ENCODE peak calls at places on chromosomes 6 and 20, in nine cellular contexts. One of them, this sample, is unnamed.

GRCh38 chr6:32836873-32837272 is 1.7 kb downstream of the TAP2 start:
- DNase-seq in GM10248: no peak
- DNase-seq in Peyer's patch: no peak
- DNase-seq in suprapubic skin: no peak
- DNase-seq in Calu3: no peak
- DNase-seq in WTC11: no peak
- DNase-seq in psoas muscle: no peak
- DNase-seq in left ventricle myocardium inferior: no peak
- DNase-seq in dorsolateral prefrontal cortex: no peak
- DNase-seq in this sample: no peak

GRCh38 chr6:154508573-154509375 is 1.7 kb downstream of the CNKSR3 start:
- DNase-seq in GM10248: no peak
- DNase-seq in Peyer's patch: no peak
- DNase-seq in suprapubic skin: no peak
- DNase-seq in Calu3: peak; percentile 18
- DNase-seq in WTC11: no peak
- DNase-seq in psoas muscle: no peak
- DNase-seq in left ventricle myocardium inferior: no peak
- DNase-seq in dorsolateral prefrontal cortex: no peak
- DNase-seq in this sample: no peak

GRCh38 chr6:147023581-147023980 is 180.6 kb upstream of the STXBP5 start:
- DNase-seq in GM10248: no peak
- DNase-seq in Peyer's patch: no peak
- DNase-seq in suprapubic skin: no peak
- DNase-seq in Calu3: no peak
- DNase-seq in WTC11: no peak
- DNase-seq in psoas muscle: no peak
- DNase-seq in left ventricle myocardium inferior: no peak
- DNase-seq in dorsolateral prefrontal cortex: no peak
- DNase-seq in this sample: no peak

GRCh38 chr6:124854338-124854922 is 107.8 kb upstream of the RNF217 start:
- DNase-seq in GM10248: no peak
- DNase-seq in Peyer's patch: no peak
- DNase-seq in suprapubic skin: no peak
- DNase-seq in Calu3: no peak
- DNase-seq in WTC11: no peak
- DNase-seq in psoas muscle: no peak
- DNase-seq in left ventricle myocardium inferior: no peak
- DNase-seq in dorsolateral prefrontal cortex: no peak
- DNase-seq in this sample: no peak

GRCh38 chr6:137989696-137990095 is 117.5 kb downstream of the PERP start:
- DNase-seq in GM10248: no peak
- DNase-seq in Peyer's patch: no peak
- DNase-seq in suprapubic skin: no peak
- DNase-seq in Calu3: no peak
- DNase-seq in WTC11: no peak
- DNase-seq in psoas muscle: no peak
- DNase-seq in left ventricle myocardium inferior: no peak
- DNase-seq in dorsolateral prefrontal cortex: no peak
- DNase-seq in this sample: no peak

GRCh38 chr6:118320652-118321051 is 227.4 kb upstream of the PLN start:
- DNase-seq in GM10248: no peak
- DNase-seq in Peyer's patch: no peak
- DNase-seq in suprapubic skin: no peak
- DNase-seq in Calu3: no peak
- DNase-seq in WTC11: no peak
- DNase-seq in psoas muscle: no peak
- DNase-seq in left ventricle myocardium inferior: no peak
- DNase-seq in dorsolateral prefrontal cortex: no peak
- DNase-seq in this sample: no peak

GRCh38 chr6:6749791-6750434 is 161.4 kb downstream of the LY86 start:
- DNase-seq in GM10248: no peak
- DNase-seq in Peyer's patch: no peak
- DNase-seq in suprapubic skin: no peak
- DNase-seq in Calu3: peak; percentile 40
- DNase-seq in WTC11: no peak
- DNase-seq in psoas muscle: peak; percentile 90
- DNase-seq in left ventricle myocardium inferior: peak; percentile 44
- DNase-seq in dorsolateral prefrontal cortex: peak; percentile 76
- DNase-seq in this sample: no peak

GRCh38 chr20:5714261-5715041 is 35.8 kb upstream of the SHLD1 start:
- DNase-seq in GM10248: no peak
- DNase-seq in Peyer's patch: peak; percentile 62
- DNase-seq in suprapubic skin: no peak
- DNase-seq in Calu3: peak; percentile 16
- DNase-seq in WTC11: no peak
- DNase-seq in psoas muscle: no peak
- DNase-seq in left ventricle myocardium inferior: no peak
- DNase-seq in dorsolateral prefrontal cortex: no peak
- DNase-seq in this sample: no peak

GRCh38 chr6:115796829-115797228 is 263.9 kb downstream of the FRK start:
- DNase-seq in GM10248: no peak
- DNase-seq in Peyer's patch: no peak
- DNase-seq in suprapubic skin: no peak
- DNase-seq in Calu3: no peak
- DNase-seq in WTC11: peak; percentile 14
- DNase-seq in psoas muscle: no peak
- DNase-seq in left ventricle myocardium inferior: no peak
- DNase-seq in dorsolateral prefrontal cortex: no peak
- DNase-seq in this sample: no peak

GRCh38 chr6:12504325-12504966 is 212.1 kb upstream of the PHACTR1 start:
- DNase-seq in GM10248: peak; percentile 32
- DNase-seq in Peyer's patch: no peak
- DNase-seq in suprapubic skin: no peak
- DNase-seq in Calu3: peak; percentile 55
- DNase-seq in WTC11: peak; percentile 33
- DNase-seq in psoas muscle: no peak
- DNase-seq in left ventricle myocardium inferior: no peak
- DNase-seq in dorsolateral prefrontal cortex: no peak
- DNase-seq in this sample: no peak

DNA sequence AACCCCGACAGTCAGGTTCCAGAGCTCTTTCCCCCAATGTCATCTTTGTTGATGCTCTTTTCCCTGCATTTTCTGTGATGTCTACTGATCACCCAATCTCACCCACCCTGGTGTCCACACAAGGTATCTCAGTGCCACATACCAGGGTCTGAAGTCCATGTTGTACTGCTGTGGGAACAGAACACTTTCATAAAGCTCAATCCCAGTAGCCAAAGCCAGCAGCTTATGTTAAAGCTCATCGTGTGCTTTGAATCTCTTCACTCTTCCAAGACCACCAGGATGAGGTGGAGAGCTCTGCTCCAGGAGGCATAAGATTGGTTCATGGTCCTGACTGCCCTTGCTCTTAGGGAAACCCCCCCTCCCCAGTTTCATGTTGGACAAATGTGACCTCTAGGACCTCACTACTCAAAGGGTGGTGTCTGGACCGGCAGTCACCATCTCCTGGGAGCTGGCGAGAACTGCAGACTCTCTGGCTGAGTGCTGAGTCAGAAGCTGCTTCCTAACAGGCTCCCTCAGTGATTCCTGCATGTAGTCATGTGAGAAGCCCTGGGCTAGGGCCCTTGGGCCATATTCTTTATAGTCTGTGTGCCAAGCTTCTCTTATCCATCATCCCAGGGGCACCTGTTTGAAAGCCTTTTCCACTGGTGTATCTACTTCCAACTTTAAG is 13.4 kb upstream of the CPNE5 start:
- DNase-seq in GM10248: no peak
- DNase-seq in Peyer's patch: no peak
- DNase-seq in suprapubic skin: peak; percentile 58
- DNase-seq in Calu3: no peak
- DNase-seq in WTC11: no peak
- DNase-seq in psoas muscle: peak; percentile 72
- DNase-seq in left ventricle myocardium inferior: no peak
- DNase-seq in dorsolateral prefrontal cortex: no peak
- DNase-seq in this sample: no peak
- TF ChIP-seq CTCF in GM10248: no peak
- TF ChIP-seq CTCF in Peyer's patch: no peak
- TF ChIP-seq CTCF in suprapubic skin: no peak
- TF ChIP-seq CTCF in Calu3: no peak
- TF ChIP-seq CTCF in WTC11: no peak
- TF ChIP-seq CTCF in psoas muscle: peak; percentile 7
- TF ChIP-seq CTCF in left ventricle myocardium inferior: no peak
- TF ChIP-seq CTCF in dorsolateral prefrontal cortex: no peak
- TF ChIP-seq CTCF in this sample: no peak

DNA sequence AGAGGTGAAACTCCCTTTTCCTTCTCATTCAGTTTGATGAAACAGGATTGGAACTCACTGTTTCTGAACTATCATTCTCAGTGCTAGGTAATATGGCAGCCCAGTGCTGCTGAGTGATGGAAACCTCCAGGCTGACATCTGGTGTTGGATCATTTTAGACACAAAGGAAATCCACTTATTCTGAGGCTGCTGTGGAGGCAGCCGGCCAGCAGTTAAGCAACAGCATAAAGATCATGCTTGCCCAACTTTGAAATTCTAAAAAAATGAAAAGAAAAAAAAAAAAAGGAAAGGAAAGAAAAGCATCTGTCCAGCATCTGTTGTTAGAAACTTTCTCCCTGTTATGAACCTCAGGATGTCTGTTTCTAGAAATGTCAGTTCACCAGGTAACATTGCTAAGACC is 96.5 kb downstream of the RFPL4B start:
- DNase-seq in GM10248: no peak
- DNase-seq in Peyer's patch: no peak
- DNase-seq in suprapubic skin: peak; percentile 79
- DNase-seq in Calu3: no peak
- DNase-seq in WTC11: no peak
- DNase-seq in psoas muscle: peak; percentile 80
- DNase-seq in left ventricle myocardium inferior: peak; percentile 76
- DNase-seq in dorsolateral prefrontal cortex: no peak
- DNase-seq in this sample: no peak
- TF ChIP-seq CTCF in GM10248: no peak
- TF ChIP-seq CTCF in Peyer's patch: no peak
- TF ChIP-seq CTCF in suprapubic skin: no peak
- TF ChIP-seq CTCF in Calu3: no peak
- TF ChIP-seq CTCF in WTC11: no peak
- TF ChIP-seq CTCF in psoas muscle: no peak
- TF ChIP-seq CTCF in left ventricle myocardium inferior: no peak
- TF ChIP-seq CTCF in dorsolateral prefrontal cortex: no peak
- TF ChIP-seq CTCF in this sample: no peak

GRCh38 chr20:36215778-36216177 is 20.5 kb upstream of the AAR2 start:
- DNase-seq in GM10248: no peak
- DNase-seq in Peyer's patch: no peak
- DNase-seq in suprapubic skin: no peak
- DNase-seq in Calu3: no peak
- DNase-seq in WTC11: no peak
- DNase-seq in psoas muscle: no peak
- DNase-seq in left ventricle myocardium inferior: no peak
- DNase-seq in dorsolateral prefrontal cortex: no peak
- DNase-seq in this sample: no peak

GRCh38 chr20:36214684-36215256 is 21.5 kb upstream of the AAR2 start:
- DNase-seq in GM10248: peak; percentile 60
- DNase-seq in Peyer's patch: no peak
- DNase-seq in suprapubic skin: no peak
- DNase-seq in Calu3: peak; percentile 23
- DNase-seq in WTC11: peak; percentile 43
- DNase-seq in psoas muscle: no peak
- DNase-seq in left ventricle myocardium inferior: no peak
- DNase-seq in dorsolateral prefrontal cortex: no peak
- DNase-seq in this sample: no peak

GRCh38 chr20:36216314-36217025 is 19.8 kb upstream of the AAR2 start:
- DNase-seq in GM10248: no peak
- DNase-seq in Peyer's patch: no peak
- DNase-seq in suprapubic skin: no peak
- DNase-seq in Calu3: no peak
- DNase-seq in WTC11: no peak
- DNase-seq in psoas muscle: no peak
- DNase-seq in left ventricle myocardium inferior: no peak
- DNase-seq in dorsolateral prefrontal cortex: no peak
- DNase-seq in this sample: no peak

GRCh38 chr20:36218380-36219064 is 17.8 kb upstream of the AAR2 start:
- DNase-seq in GM10248: no peak
- DNase-seq in Peyer's patch: no peak
- DNase-seq in suprapubic skin: no peak
- DNase-seq in Calu3: no peak
- DNase-seq in WTC11: no peak
- DNase-seq in psoas muscle: no peak
- DNase-seq in left ventricle myocardium inferior: no peak
- DNase-seq in dorsolateral prefrontal cortex: no peak
- DNase-seq in this sample: no peak

DNA sequence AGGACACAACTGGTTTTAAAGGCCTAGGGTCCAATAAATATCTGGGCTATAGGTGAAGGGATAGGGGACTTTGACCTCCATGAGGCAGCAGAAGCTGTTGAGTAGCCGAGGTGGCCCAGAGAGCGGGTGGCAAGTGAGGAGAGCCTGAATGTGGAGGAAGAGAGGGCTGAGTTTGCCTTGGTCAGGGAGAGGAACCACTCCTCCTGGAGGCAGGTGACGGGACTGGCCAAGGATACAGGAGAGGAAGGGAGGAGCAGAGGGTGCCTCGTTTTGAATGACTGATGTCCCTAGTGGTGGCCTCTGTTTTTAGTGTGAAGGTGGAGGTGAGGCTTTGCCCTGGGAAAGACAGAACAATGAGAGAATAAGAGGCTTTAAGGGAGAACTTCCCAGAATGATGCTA is 19.1 kb upstream of the AAR2 start:
- DNase-seq in GM10248: no peak
- DNase-seq in Peyer's patch: no peak
- DNase-seq in suprapubic skin: no peak
- DNase-seq in Calu3: peak; percentile 32
- DNase-seq in WTC11: peak; percentile 74
- DNase-seq in psoas muscle: no peak
- DNase-seq in left ventricle myocardium inferior: no peak
- DNase-seq in dorsolateral prefrontal cortex: no peak
- DNase-seq in this sample: no peak
- TF ChIP-seq CTCF in GM10248: no peak
- TF ChIP-seq CTCF in Peyer's patch: no peak
- TF ChIP-seq CTCF in suprapubic skin: no peak
- TF ChIP-seq CTCF in Calu3: peak; percentile 35
- TF ChIP-seq CTCF in WTC11: peak; percentile 36
- TF ChIP-seq CTCF in psoas muscle: no peak
- TF ChIP-seq CTCF in left ventricle myocardium inferior: no peak
- TF ChIP-seq CTCF in dorsolateral prefrontal cortex: no peak
- TF ChIP-seq CTCF in this sample: no peak

GRCh38 chr6:68975064-68975463 is 340.0 kb downstream of the ADGRB3 start:
- DNase-seq in GM10248: no peak
- DNase-seq in Peyer's patch: no peak
- DNase-seq in suprapubic skin: no peak
- DNase-seq in Calu3: peak; percentile 47
- DNase-seq in WTC11: peak; percentile 19
- DNase-seq in psoas muscle: no peak
- DNase-seq in left ventricle myocardium inferior: no peak
- DNase-seq in dorsolateral prefrontal cortex: peak; percentile 74
- DNase-seq in this sample: no peak
- TF ChIP-seq CTCF in GM10248: no peak
- TF ChIP-seq CTCF in Peyer's patch: no peak
- TF ChIP-seq CTCF in suprapubic skin: no peak
- TF ChIP-seq CTCF in Calu3: no peak
- TF ChIP-seq CTCF in WTC11: no peak
- TF ChIP-seq CTCF in psoas muscle: no peak
- TF ChIP-seq CTCF in left ventricle myocardium inferior: peak; percentile 62
- TF ChIP-seq CTCF in dorsolateral prefrontal cortex: peak; percentile 78
- TF ChIP-seq CTCF in this sample: peak; percentile 29